ENCODE peak calls at places on chromosomes 12 and 14, in nine cellular contexts. A is C1 segment of cervical spinal cord; W is iPS DF 19.7; H is EL; D is ELF-1; I is H7; U is RPMI7951; Y is hepatocyte; P is activated CD8-positive, alpha-beta memory T cell treated with anti-CD3 and anti-CD28 coated beads, Interleukin-2, amount 50 U/mL, for 4 hours. Z is an unnamed sample.

GRCh38 chr12:70853326-70853725 is 67.2 kb downstream of the PTPRR start:
- DNase-seq in A (no peak), W (no peak), Y (peak), D (no peak), H (peak), P (no peak), U (peak), I (no peak), Z (no peak)

GRCh38 chr12:64621257-64621942 is 11.1 kb downstream of the RASSF3 start:
- DNase-seq in W (no peak), P (no peak), U (no peak), D (no peak), A (no peak), Y (peak), I (no peak), H (peak), Z (no peak)

GRCh38 chr14:73764881-73765280 is 50.7 kb upstream of the PNMA1 start:
- DNase-seq in H (no peak), P (no peak), A (peak), W (no peak), I (no peak), U (no peak), Y (no peak), D (peak), Z (no peak)

GRCh38 chr12:21509768-21510167 is 8.2 kb downstream of the GOLT1B start:
- DNase-seq in P (no peak), D (no peak), W (no peak), U (no peak), A (no peak), H (no peak), I (no peak), Y (no peak), Z (no peak)

GRCh38 chr12:93756295-93756694 is 79.1 kb downstream of the CRADD start:
- DNase-seq in Y (no peak), A (no peak), W (no peak), U (no peak), D (no peak), P (no peak), H (no peak), I (no peak), Z (no peak)

GRCh38 chr14:35988550-35988949 is 162.4 kb downstream of the BRMS1L start:
- DNase-seq in I (no peak), U (no peak), W (no peak), H (no peak), D (no peak), P (no peak), Y (no peak), A (no peak), Z (no peak)

GRCh38 chr12:92408072-92408900 is 262.6 kb upstream of the BTG1 start:
- DNase-seq in Y (peak), A (no peak), H (peak), I (peak), P (no peak), W (no peak), U (peak), D (peak), Z (peak)

GRCh38 chr12:47071241-47071852 is 8.1 kb upstream of the PCED1B start:
- DNase-seq in A (no peak), Y (peak), D (peak), U (no peak), I (peak), P (no peak), W (no peak), H (peak), Z (no peak)

GRCh38 chr12:53994268-53994690 is 5.7 kb upstream of the HOXC9 start:
- DNase-seq in H (no peak), D (no peak), I (peak), W (no peak), Y (no peak), P (no peak), A (no peak), U (peak), Z (no peak)

GRCh38 chr12:88432536-88433462 is 147.5 kb downstream of the KITLG start:
- DNase-seq in I (no peak), P (no peak), Y (no peak), A (no peak), U (peak), H (peak), D (no peak), W (no peak), Z (no peak)

GRCh38 chr12:132277374-132277801 is 52.0 kb downstream of the GALNT9 start:
- DNase-seq in P (no peak), D (no peak), U (no peak), W (no peak), Y (no peak), H (no peak), I (no peak), A (no peak), Z (no peak)

GRCh38 chr12:22188431-22188830 is 142.4 kb downstream of the CMAS start:
- DNase-seq in I (no peak), W (no peak), A (no peak), H (no peak), U (no peak), Y (no peak), P (no peak), D (no peak), Z (no peak)

GRCh38 chr12:124404162-124404561 is 109.3 kb downstream of the RFLNA start:
- DNase-seq in H (no peak), U (no peak), W (no peak), A (no peak), D (no peak), P (no peak), I (no peak), Y (no peak), Z (no peak)

GRCh38 chr12:68823711-68824110 is 15.7 kb downstream of the MDM2 start:
- DNase-seq in A (no peak), I (no peak), D (no peak), Y (no peak), H (no peak), P (no peak), U (no peak), W (no peak), Z (no peak)

GRCh38 chr14:68782091-68782981 is 10.5 kb downstream of the ZFP36L1 start:
- DNase-seq in A (no peak), P (peak), W (no peak), Y (peak), I (peak), H (no peak), D (no peak), U (no peak), Z (no peak)

GRCh38 chr12:82473111-82473754 is 114.9 kb downstream of the METTL25 start:
- DNase-seq in I (no peak), W (no peak), P (no peak), D (no peak), A (no peak), U (no peak), Y (no peak), H (no peak), Z (no peak)

GRCh38 chr14:28690029-28690683 is 76.4 kb upstream of the FOXG1 start:
- DNase-seq in H (no peak), I (no peak), U (no peak), D (no peak), W (no peak), Y (no peak), P (no peak), A (no peak), Z (no peak)

GRCh38 chr12:97642906-97643305 is 180.3 kb downstream of the RMST start:
- DNase-seq in H (no peak), P (no peak), Y (no peak), A (no peak), W (no peak), D (no peak), U (no peak), I (no peak), Z (no peak)

GRCh38 chr12:105978276-105978675 is 160.5 kb downstream of the NUAK1 start:
- DNase-seq in H (no peak), A (no peak), Y (no peak), D (no peak), W (no peak), I (no peak), P (no peak), U (no peak), Z (no peak)

Z was measured in HT1080.